ENCODE peak calls at places on chromosomes 5 and 9, in five cellular contexts. M is cardiac fibroblast, W is OCI-LY7, O is AG04449, A is upper lobe of right lung. B is an unnamed sample.

GRCh38 chr5:142817031-142817430 is 46.9 kb downstream of the ARHGAP26 start:
- DNase-seq in M (no peak), W (no peak), O (no peak), A (no peak), B (no peak)

GRCh38 chr9:34554211-34555001 is 31.6 kb upstream of the ENHO start:
- DNase-seq in M (no peak), W (no peak), O (no peak), A (peak), B (no peak)

GRCh38 chr9:87859137-87859536 is 23.5 kb upstream of the SPATA31E1 start:
- DNase-seq in M (no peak), W (no peak), O (no peak), A (no peak), B (no peak)

GRCh38 chr5:163330723-163331668 is 106.4 kb upstream of the CCNG1 start:
- DNase-seq in M (no peak), W (no peak), O (no peak), A (no peak), B (no peak)

GRCh38 chr5:56490971-56491468 is 257.9 kb upstream of the ANKRD55 start:
- DNase-seq in M (peak), W (no peak), O (no peak), A (peak), B (no peak)

GRCh38 chr5:22998775-22999174 is 145.6 kb upstream of the CDH12 start:
- DNase-seq in M (no peak), W (no peak), O (no peak), A (no peak), B (no peak)

GRCh38 chr5:176738851-176739250 is 71.5 kb upstream of the UNC5A start:
- DNase-seq in M (no peak), W (no peak), O (no peak), A (peak), B (no peak)

GRCh38 chr9:114282926-114283325 is 40.0 kb upstream of the ORM1 start:
- DNase-seq in M (peak), W (no peak), O (peak), A (peak), B (no peak)

GRCh38 chr9:105290401-105290800 is 46.0 kb downstream of the SLC44A1 start:
- DNase-seq in M (peak), W (no peak), O (no peak), A (no peak), B (no peak)

GRCh38 chr5:141960449-141961323 is 2.7 kb upstream of the PCDH12 start:
- DNase-seq in M (peak), W (peak), O (peak), A (peak), B (no peak)

GRCh38 chr9:15714746-15715145 is 161.9 kb downstream of the CCDC171 start:
- DNase-seq in M (no peak), W (no peak), O (no peak), A (no peak), B (no peak)

GRCh38 chr5:87339986-87340385 is 72.3 kb downstream of the RASA1 start:
- DNase-seq in M (no peak), W (no peak), O (no peak), A (no peak), B (no peak)

GRCh38 chr9:28051559-28051958 is 478.3 kb upstream of the C9orf72 start:
- DNase-seq in M (no peak), W (no peak), O (no peak), A (no peak), B (peak)

GRCh38 chr5:103119765-103120606 is at the start of the genes GIN1 and PPIP5K2:
- DNase-seq in M (peak), W (peak), O (peak), A (peak), B (peak)

GRCh38 chr9:79581794-79582193 is 10.0 kb downstream of the TLE4 start:
- DNase-seq in M (peak), W (no peak), O (peak), A (no peak), B (peak)

GRCh38 chr9:28014212-28014611 is 440.9 kb upstream of the C9orf72 start:
- DNase-seq in M (no peak), W (no peak), O (no peak), A (no peak), B (no peak)

GRCh38 chr9:82091100-82091499 is 102.5 kb downstream of the SPATA31D1 start:
- DNase-seq in M (no peak), W (no peak), O (no peak), A (no peak), B (peak)

GRCh38 chr9:36218011-36218410 is 27.3 kb downstream of the CLTA start:
- DNase-seq in M (no peak), W (no peak), O (no peak), A (no peak), B (no peak)

GRCh38 chr5:114055318-114055788 is 306.5 kb upstream of the KCNN2 start:
- DNase-seq in M (peak), W (no peak), O (no peak), A (peak), B (no peak)

GRCh38 chr5:77066823-77067442 is 20.2 kb downstream of the ZBED3 start:
- DNase-seq in M (peak), W (no peak), O (no peak), A (no peak), B (no peak)

GRCh38 chr5:154813736-154814135 is 36.7 kb downstream of the FAXDC2 start:
- DNase-seq in M (no peak), W (no peak), O (no peak), A (no peak), B (no peak)

GRCh38 chr9:130824616-130825015 is 10.4 kb upstream of the ABL1 start:
- DNase-seq in M (no peak), W (no peak), O (no peak), A (no peak), B (no peak)

GRCh38 chr5:96431376-96432244 is 1.4 kb downstream of the PCSK1 start:
- DNase-seq in M (peak), W (no peak), O (no peak), A (no peak), B (no peak)

GRCh38 chr5:88269222-88269771 is 652 bp upstream of the TMEM161B start:
- DNase-seq in M (no peak), W (peak), O (no peak), A (no peak), B (no peak)

GRCh38 chr9:88776717-88777497 is 214.4 kb upstream of the S1PR3 start:
- DNase-seq in M (peak), W (no peak), O (peak), A (no peak), B (no peak)

GRCh38 chr5:34008721-34009120 is 871 bp upstream of the AMACR start:
- DNase-seq in M (no peak), W (no peak), O (no peak), A (no peak), B (no peak)

GRCh38 chr5:36276864-36277263 is 24.8 kb downstream of the RANBP3L start:
- DNase-seq in M (no peak), W (no peak), O (no peak), A (no peak), B (no peak)

GRCh38 chr5:133945561-133945960 is 22.9 kb downstream of the C5orf15 start:
- DNase-seq in M (no peak), W (no peak), O (no peak), A (no peak), B (peak)

GRCh38 chr9:108151161-108151586 is 661.6 kb upstream of the KLF4 start:
- DNase-seq in M (peak), W (no peak), O (no peak), A (no peak), B (no peak)

GRCh38 chr5:119037496-119038215 is 33.2 kb upstream of the DMXL1 start:
- DNase-seq in M (peak), W (no peak), O (no peak), A (no peak), B (peak)

GRCh38 chr9:109319631-109320233 is 1.1 kb downstream of the EPB41L4B start:
- DNase-seq in M (no peak), W (no peak), O (no peak), A (peak), B (no peak)
- H3K4me3 ChIP-seq in M (peak), W (no peak), O (peak), A (peak), B (peak)

GRCh38 chr5:95027151-95027721 is 257.7 kb downstream of the MCTP1 start:
- DNase-seq in M (no peak), W (no peak), O (no peak), A (no peak), B (peak)
- H3K4me3 ChIP-seq in M (no peak), W (no peak), O (no peak), A (no peak), B (no peak)

GRCh38 chr9:133357656-133358055 is 1.3 kb downstream of the SURF2 start:
- DNase-seq in M (no peak), W (no peak), O (no peak), A (no peak), B (no peak)
- H3K4me3 ChIP-seq in M (no peak), W (peak), O (peak), A (no peak), B (no peak)

DNA sequence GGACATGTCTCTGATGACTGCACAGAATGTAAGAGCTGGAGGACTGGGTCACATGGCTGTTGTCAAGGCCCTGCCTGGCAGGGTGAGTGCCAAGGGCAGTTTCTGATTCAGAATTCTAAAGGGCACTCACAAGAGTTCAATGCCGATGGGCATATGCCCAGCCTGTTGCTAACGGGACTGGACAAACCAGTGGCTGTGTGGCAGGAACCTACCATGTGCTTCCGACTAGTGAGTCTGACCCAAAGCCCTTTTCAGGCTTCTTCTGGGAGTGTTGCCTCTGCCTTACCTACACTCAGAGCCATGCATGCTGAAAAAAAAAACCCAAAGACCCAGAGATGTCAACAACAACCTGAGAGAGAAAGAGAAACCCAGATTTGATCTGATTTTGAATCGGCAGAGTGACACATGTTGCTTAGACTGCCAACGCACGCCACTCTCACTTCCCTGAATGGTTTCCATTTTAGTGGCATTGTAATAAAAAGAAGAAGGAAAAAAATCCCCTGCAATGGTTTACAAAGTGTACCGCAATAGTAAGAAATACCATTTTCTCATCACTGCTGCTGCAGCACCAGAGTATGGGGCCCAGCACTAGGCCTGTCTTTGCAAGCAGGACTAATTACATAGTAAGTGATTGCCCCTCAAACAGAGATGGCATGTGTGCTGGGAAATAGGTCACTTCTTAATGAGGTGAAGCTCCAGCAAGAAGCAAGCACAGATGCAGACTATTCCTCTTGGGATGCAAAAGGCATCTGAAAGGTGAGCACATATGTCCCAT is 194.3 kb downstream of the PALM2AKAP2 start:
- DNase-seq in M (no peak), W (peak), O (no peak), A (no peak), B (no peak)
- H3K4me3 ChIP-seq in M (no peak), W (peak), O (no peak), A (no peak), B (no peak)